ENCODE peak calls at places on chromosomes 2 and 18, in four cellular contexts. One of them, this sample, is unnamed.

GRCh38 chr2:61658841-61659780 is 121.0 kb upstream of the XPO1 start:
- DNase-seq in GM12865: peak
- DNase-seq in tibial artery: no peak
- DNase-seq in foreskin keratinocyte: no peak
- DNase-seq in this sample: peak

GRCh38 chr2:230861564-230862255 is 3.0 kb upstream of the ITM2C start:
- DNase-seq in GM12865: no peak
- DNase-seq in tibial artery: no peak
- DNase-seq in foreskin keratinocyte: no peak
- DNase-seq in this sample: no peak

GRCh38 chr2:23777857-23778256 is 149.1 kb downstream of the ATAD2B start:
- DNase-seq in foreskin keratinocyte: no peak
- DNase-seq in GM12865: no peak
- DNase-seq in tibial artery: no peak
- DNase-seq in this sample: no peak

GRCh38 chr2:198953328-198953727 is 504.4 kb downstream of the SATB2 start:
- DNase-seq in foreskin keratinocyte: no peak
- DNase-seq in GM12865: no peak
- DNase-seq in tibial artery: no peak
- DNase-seq in this sample: no peak

GRCh38 chr2:46798998-46799698 is 116.5 kb downstream of the MCFD2 start:
- DNase-seq in tibial artery: no peak
- DNase-seq in foreskin keratinocyte: no peak
- DNase-seq in GM12865: no peak
- DNase-seq in this sample: no peak

GRCh38 chr2:219404291-219404910 is 13.8 kb upstream of the DES start:
- DNase-seq in foreskin keratinocyte: no peak
- DNase-seq in tibial artery: peak
- DNase-seq in GM12865: no peak
- DNase-seq in this sample: no peak

GRCh38 chr18:2337552-2338141 is 233.7 kb downstream of the METTL4 start:
- DNase-seq in tibial artery: peak
- DNase-seq in GM12865: peak
- DNase-seq in foreskin keratinocyte: no peak
- DNase-seq in this sample: peak

GRCh38 chr18:31603335-31603734 is 11.7 kb downstream of the TTR start:
- DNase-seq in tibial artery: no peak
- DNase-seq in foreskin keratinocyte: peak
- DNase-seq in GM12865: no peak
- DNase-seq in this sample: no peak

GRCh38 chr2:69581774-69582581 is 61.6 kb downstream of the AAK1 start:
- DNase-seq in foreskin keratinocyte: no peak
- DNase-seq in tibial artery: no peak
- DNase-seq in GM12865: peak
- DNase-seq in this sample: no peak

GRCh38 chr18:48902023-48902855 is 48.5 kb downstream of the SMAD7 start:
- DNase-seq in GM12865: no peak
- DNase-seq in tibial artery: peak
- DNase-seq in foreskin keratinocyte: no peak
- DNase-seq in this sample: no peak

GRCh38 chr2:144508162-144508765 is 11.7 kb downstream of the ZEB2 start:
- DNase-seq in foreskin keratinocyte: no peak
- DNase-seq in GM12865: no peak
- DNase-seq in tibial artery: no peak
- DNase-seq in this sample: no peak

GRCh38 chr2:101533611-101534601 is 59.0 kb upstream of the RFX8 start:
- DNase-seq in tibial artery: no peak
- DNase-seq in GM12865: no peak
- DNase-seq in foreskin keratinocyte: no peak
- DNase-seq in this sample: no peak

GRCh38 chr18:49904871-49905555 is 91.7 kb upstream of the ACAA2 start:
- DNase-seq in foreskin keratinocyte: no peak
- DNase-seq in tibial artery: no peak
- DNase-seq in GM12865: no peak
- DNase-seq in this sample: no peak

DNA sequence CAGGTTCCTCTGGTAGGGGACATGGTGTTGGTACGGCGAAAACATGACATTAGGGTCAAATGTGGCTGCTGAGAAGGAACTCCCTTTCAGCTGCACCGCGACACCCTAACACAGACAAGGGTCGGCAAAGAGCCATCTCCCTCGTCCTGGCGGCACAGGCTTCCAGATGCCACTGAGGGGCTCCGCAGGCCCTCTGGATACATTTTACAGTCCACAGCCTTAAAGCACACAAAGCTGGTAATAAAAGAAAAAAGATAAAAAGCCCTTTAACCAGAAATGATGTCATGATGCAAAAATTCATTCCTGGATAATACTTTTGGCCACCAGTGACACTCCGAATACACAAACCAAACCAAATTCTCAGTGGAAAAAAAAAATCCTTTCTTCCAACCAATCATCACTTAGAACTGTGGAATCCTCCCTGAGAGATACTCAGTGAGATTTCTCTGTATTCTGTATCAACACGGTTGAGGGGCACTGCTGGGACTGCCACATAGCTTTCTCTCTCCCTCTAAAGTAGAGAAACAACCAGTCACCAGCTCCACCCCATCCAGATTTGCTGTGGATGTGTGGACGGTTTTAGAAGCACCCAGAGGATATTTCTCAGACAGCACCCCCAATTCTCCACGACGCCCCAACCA is 174.8 kb downstream of the HDAC4 start:
- DNase-seq in tibial artery: peak
- DNase-seq in GM12865: no peak
- DNase-seq in foreskin keratinocyte: no peak
- DNase-seq in this sample: no peak
- TF ChIP-seq CTCF in tibial artery: no peak
- TF ChIP-seq CTCF in GM12865: no peak
- TF ChIP-seq CTCF in foreskin keratinocyte: no peak
- TF ChIP-seq CTCF in this sample: no peak

GRCh38 chr2:1136071-1136470 is 185.4 kb downstream of the SNTG2 start:
- DNase-seq in GM12865: no peak
- DNase-seq in tibial artery: no peak
- DNase-seq in foreskin keratinocyte: no peak
- DNase-seq in this sample: no peak
- TF ChIP-seq CTCF in GM12865: no peak
- TF ChIP-seq CTCF in tibial artery: no peak
- TF ChIP-seq CTCF in foreskin keratinocyte: no peak
- TF ChIP-seq CTCF in this sample: no peak

DNA sequence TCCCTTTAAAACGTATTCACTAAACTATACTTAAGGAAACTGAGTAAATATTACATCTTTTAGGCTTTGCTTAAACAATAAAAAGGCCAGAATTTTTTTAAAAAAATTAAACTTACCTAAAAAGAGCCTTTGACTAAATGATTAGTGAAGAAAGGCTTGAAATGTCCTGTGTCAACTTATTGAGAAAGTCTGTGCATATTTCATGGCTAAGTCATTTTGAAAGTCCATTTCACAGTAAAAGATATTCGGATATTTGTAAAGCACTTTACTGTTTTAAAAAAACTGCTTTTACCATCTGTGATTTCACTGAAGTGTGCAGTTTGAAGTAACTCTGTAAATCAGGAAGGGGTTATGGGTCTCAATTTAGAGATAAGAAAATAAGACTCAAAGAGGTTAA is 50.4 kb downstream of the RAB27B start:
- DNase-seq in foreskin keratinocyte: no peak
- DNase-seq in GM12865: no peak
- DNase-seq in tibial artery: no peak
- DNase-seq in this sample: no peak
- TF ChIP-seq CTCF in foreskin keratinocyte: no peak
- TF ChIP-seq CTCF in GM12865: no peak
- TF ChIP-seq CTCF in tibial artery: no peak
- TF ChIP-seq CTCF in this sample: no peak

DNA sequence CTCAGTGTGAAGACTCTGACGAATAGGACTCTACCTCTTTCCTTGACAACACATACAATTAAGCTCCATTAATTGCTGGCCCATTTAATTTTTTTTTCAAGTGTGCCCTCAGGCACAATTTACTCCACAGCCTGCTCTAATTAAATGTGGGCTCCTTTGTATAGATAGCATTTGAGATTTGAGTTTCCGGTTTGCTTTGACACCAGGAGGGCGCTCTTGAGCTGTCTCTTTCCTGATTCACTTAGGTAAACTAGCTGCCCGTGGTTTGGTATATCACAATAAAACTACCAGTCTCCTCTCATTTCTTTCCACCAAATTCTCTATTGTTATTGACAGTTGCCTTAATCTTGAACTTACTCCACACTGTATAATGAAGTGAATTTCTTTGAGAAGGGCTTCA is 666.0 kb downstream of the DSC3 start:
- DNase-seq in foreskin keratinocyte: no peak
- DNase-seq in GM12865: peak
- DNase-seq in tibial artery: no peak
- DNase-seq in this sample: no peak
- TF ChIP-seq CTCF in foreskin keratinocyte: peak
- TF ChIP-seq CTCF in GM12865: no peak
- TF ChIP-seq CTCF in tibial artery: no peak
- TF ChIP-seq CTCF in this sample: peak

GRCh38 chr2:96407041-96407918 is 71.7 kb downstream of the NCAPH start:
- DNase-seq in foreskin keratinocyte: no peak
- DNase-seq in tibial artery: peak
- DNase-seq in GM12865: peak
- DNase-seq in this sample: peak

GRCh38 chr2:96409543-96410184 is 74.1 kb downstream of the NCAPH start:
- DNase-seq in GM12865: no peak
- DNase-seq in tibial artery: no peak
- DNase-seq in foreskin keratinocyte: no peak
- DNase-seq in this sample: no peak

GRCh38 chr2:96412307-96413066 is 76.9 kb downstream of the NCAPH start:
- DNase-seq in tibial artery: no peak
- DNase-seq in GM12865: no peak
- DNase-seq in foreskin keratinocyte: no peak
- DNase-seq in this sample: no peak

GRCh38 chr2:96407919-96408550 is 72.5 kb downstream of the NCAPH start:
- DNase-seq in foreskin keratinocyte: no peak
- DNase-seq in tibial artery: no peak
- DNase-seq in GM12865: no peak
- DNase-seq in this sample: no peak

DNA sequence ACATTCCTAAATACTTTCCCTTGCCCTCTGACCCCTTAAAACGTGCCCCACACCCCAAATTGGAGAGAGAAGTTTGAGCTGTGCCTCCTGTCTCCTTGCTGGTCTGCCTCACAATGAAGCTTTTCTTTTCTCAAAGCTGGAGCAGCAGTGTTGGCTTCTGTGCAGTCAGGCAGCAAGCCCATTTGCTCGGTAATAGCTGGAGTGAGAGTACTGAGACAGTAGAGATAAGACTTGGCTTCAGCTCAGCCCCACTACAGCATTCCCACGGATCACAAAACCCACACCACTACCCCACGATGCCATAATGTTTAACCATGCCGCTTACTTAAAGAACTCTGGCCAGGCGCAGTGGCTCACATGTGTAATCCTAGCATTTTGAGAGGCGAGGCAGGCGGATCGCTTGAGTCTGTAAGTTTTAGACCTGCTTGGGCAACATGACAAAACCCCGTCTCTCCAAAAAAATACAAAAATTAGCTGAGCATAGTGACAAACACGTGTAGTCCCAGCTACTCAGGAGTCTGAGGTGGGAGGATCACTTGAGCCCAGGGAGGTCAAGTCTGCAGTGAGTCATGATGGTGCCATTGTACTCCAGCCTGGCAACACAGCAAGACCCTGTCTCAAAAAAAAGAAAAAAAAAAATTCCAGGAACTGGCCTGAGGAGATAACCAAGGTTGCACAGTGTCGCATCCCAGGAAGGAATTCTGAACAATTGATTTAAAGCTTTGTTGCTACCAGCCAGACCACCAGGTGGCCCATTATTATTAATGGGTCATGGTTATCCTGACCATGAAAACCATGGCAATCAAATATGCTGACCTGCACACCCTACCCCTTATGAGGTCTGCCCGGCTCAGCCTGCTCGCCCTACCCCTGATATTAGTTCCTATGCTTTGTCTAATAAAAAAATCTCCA is 73.3 kb downstream of the NCAPH start:
- DNase-seq in tibial artery: peak
- DNase-seq in GM12865: no peak
- DNase-seq in foreskin keratinocyte: no peak
- DNase-seq in this sample: no peak
- TF ChIP-seq CTCF in tibial artery: no peak
- TF ChIP-seq CTCF in GM12865: no peak
- TF ChIP-seq CTCF in foreskin keratinocyte: peak
- TF ChIP-seq CTCF in this sample: no peak

DNA sequence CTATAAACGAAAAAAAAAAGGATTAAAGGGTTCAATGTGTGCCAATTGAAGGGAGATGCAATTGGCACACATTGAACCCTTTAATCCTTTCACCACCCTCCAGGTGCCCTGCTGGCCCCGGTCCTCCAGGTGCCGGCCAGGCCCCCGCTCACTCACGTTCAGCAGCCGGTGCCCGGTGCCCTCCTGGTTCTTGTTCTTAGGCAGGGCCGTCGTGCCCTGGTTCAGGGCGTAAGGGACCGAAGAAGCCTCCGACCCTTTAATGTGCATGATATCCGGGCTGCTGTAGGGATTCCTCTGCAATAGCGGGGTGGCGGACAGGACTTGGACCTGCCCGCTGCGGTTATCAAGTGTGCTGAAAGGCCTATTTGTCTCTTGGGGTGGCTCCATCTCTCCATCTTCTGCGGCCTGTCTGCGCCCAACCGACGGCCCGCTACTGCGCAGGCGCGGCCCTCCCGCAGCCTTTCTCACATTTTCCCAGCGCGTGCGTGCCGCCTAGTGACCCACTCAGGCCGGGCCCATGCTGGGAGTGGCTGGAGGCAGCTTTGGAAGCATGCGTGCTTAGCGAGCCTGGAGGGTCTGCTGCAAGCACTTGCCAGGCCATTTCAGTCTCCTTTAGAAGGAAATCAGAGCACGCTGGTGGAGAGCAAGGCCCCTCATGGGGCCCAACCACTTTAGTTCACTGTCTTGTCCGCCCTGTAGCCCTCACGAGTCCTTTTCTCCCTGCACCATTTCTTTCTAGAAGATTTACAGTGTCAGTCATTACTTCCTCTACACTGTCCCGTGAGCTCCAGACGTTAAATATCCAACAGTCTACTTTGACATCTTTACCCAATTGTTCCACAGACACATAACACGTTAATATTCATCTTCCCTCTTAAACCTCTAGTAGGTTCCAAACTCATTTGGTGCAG is 24.3 kb downstream of the TMEM237 start:
- DNase-seq in GM12865: no peak
- DNase-seq in tibial artery: peak
- DNase-seq in foreskin keratinocyte: no peak
- DNase-seq in this sample: no peak
- TF ChIP-seq CTCF in GM12865: no peak
- TF ChIP-seq CTCF in tibial artery: peak
- TF ChIP-seq CTCF in foreskin keratinocyte: peak
- TF ChIP-seq CTCF in this sample: no peak

GRCh38 chr2:225122582-225123486 is 80.6 kb upstream of the DOCK10 start:
- DNase-seq in GM12865: peak
- DNase-seq in foreskin keratinocyte: no peak
- DNase-seq in tibial artery: no peak
- DNase-seq in this sample: peak
- TF ChIP-seq CTCF in GM12865: peak
- TF ChIP-seq CTCF in foreskin keratinocyte: peak
- TF ChIP-seq CTCF in tibial artery: peak
- TF ChIP-seq CTCF in this sample: peak